ENCODE peak calls at places on chromosomes 12 and 14, in six cellular contexts. O, G, H, Z, P and V are unnamed samples. For H3K4me1, the result is how much of the 10 kb centered on the place peaks cover.

GRCh38 chr12:2149091-2149490 is 96.3 kb downstream of the CACNA1C start:
- DNase-seq in O (no peak), G (no peak), H (no peak), Z (no peak), P (no peak), V (no peak)

GRCh38 chr14:50040401-50040775 is 76.0 kb downstream of the VCPKMT start:
- DNase-seq in O (peak), G (no peak), H (no peak), Z (peak), P (no peak), V (no peak)

GRCh38 chr12:26648584-26648983 is 184.4 kb downstream of the ITPR2 start:
- DNase-seq in O (peak), G (no peak), H (no peak), Z (no peak), P (no peak), V (no peak)

GRCh38 chr14:36520601-36521525 is 831 bp upstream of the NKX2-1 start:
- DNase-seq in O (peak), G (no peak), H (peak), Z (no peak), P (no peak), V (no peak)

GRCh38 chr14:22052795-22053194 is 379.2 kb upstream of the OR4E1 start:
- DNase-seq in O (no peak), G (no peak), H (no peak), Z (no peak), P (no peak), V (no peak)

GRCh38 chr12:3193755-3194154 is 116.6 kb downstream of the TSPAN9 start:
- DNase-seq in O (no peak), G (no peak), H (no peak), Z (no peak), P (no peak), V (no peak)

GRCh38 chr12:64203036-64203435 is 19.1 kb downstream of the KICS2 start:
- DNase-seq in O (no peak), G (no peak), H (no peak), Z (no peak), P (no peak), V (no peak)

GRCh38 chr12:13436696-13437391 is 240.3 kb downstream of the EMP1 start:
- DNase-seq in O (peak), G (no peak), H (no peak), Z (peak), P (peak), V (no peak)

GRCh38 chr12:45730842-45731336 is 1.4 kb downstream of the ARID2 start:
- DNase-seq in O (no peak), G (no peak), H (peak), Z (no peak), P (no peak), V (no peak)

GRCh38 chr12:52461693-52462092 is 9.7 kb upstream of the KRT6B start:
- DNase-seq in O (no peak), G (no peak), H (no peak), Z (no peak), P (no peak), V (no peak)

GRCh38 chr12:89977356-89978185 is 268.9 kb upstream of the ATP2B1 start:
- DNase-seq in O (no peak), G (no peak), H (peak), Z (peak), P (no peak), V (no peak)

GRCh38 chr12:8513203-8513602 is at the start of gene CLEC4D:
- DNase-seq in O (no peak), G (no peak), H (no peak), Z (no peak), P (no peak), V (no peak)

GRCh38 chr14:86912689-86913088 is 1080.3 kb downstream of the GALC start:
- DNase-seq in O (no peak), G (no peak), H (no peak), Z (no peak), P (no peak), V (no peak)

GRCh38 chr12:20369164-20370000 is 1.0 kb downstream of the PDE3A start:
- DNase-seq in O (peak), G (peak), H (peak), Z (peak), P (peak), V (no peak)

GRCh38 chr12:237026-237815 is 23.3 kb upstream of the SLC6A12 start:
- DNase-seq in O (no peak), G (no peak), H (no peak), Z (no peak), P (peak), V (no peak)

GRCh38 chr12:25971675-25972035 is 13.2 kb downstream of the RASSF8 start:
- DNase-seq in O (no peak), G (no peak), H (no peak), Z (no peak), P (no peak), V (no peak)

GRCh38 chr14:35347323-35348043 is 55.3 kb downstream of the PSMA6 start:
- DNase-seq in O (no peak), G (no peak), H (peak), Z (no peak), P (no peak), V (no peak)

GRCh38 chr14:34741840-34742239 is 27.4 kb upstream of the CFL2 start:
- DNase-seq in O (no peak), G (no peak), H (no peak), Z (no peak), P (no peak), V (no peak)

GRCh38 chr14:88322505-88323085 is 474 bp downstream of the KCNK10 start:
- DNase-seq in O (no peak), G (no peak), H (no peak), Z (no peak), P (no peak), V (no peak)

GRCh38 chr12:11730299-11731041 is 81.0 kb downstream of the ETV6 start:
- DNase-seq in O (no peak), G (no peak), H (no peak), Z (no peak), P (no peak), V (no peak)

GRCh38 chr12:92244036-92244435 is 98.4 kb upstream of the BTG1 start:
- DNase-seq in O (no peak), G (no peak), H (no peak), Z (no peak), P (peak), V (no peak)

GRCh38 chr12:122319312-122319638 is 53.0 kb upstream of the VPS33A start:
- DNase-seq in O (no peak), G (no peak), H (no peak), Z (no peak), P (no peak), V (no peak)

GRCh38 chr14:24843494-24843893 is 206.5 kb downstream of the STXBP6 start:
- DNase-seq in O (no peak), G (no peak), H (no peak), Z (no peak), P (no peak), V (no peak)

GRCh38 chr12:6383572-6384498 is at the start of gene LTBR:
- DNase-seq in O (peak), G (peak), H (no peak), Z (peak), P (peak), V (no peak)

GRCh38 chr14:30020271-30020670 is 92.6 kb upstream of the PRKD1 start:
- DNase-seq in O (no peak), G (no peak), H (no peak), Z (no peak), P (no peak), V (no peak)

GRCh38 chr12:101117842-101118241 is 92.2 kb downstream of the SLC5A8 start:
- DNase-seq in O (no peak), G (no peak), H (no peak), Z (no peak), P (no peak), V (no peak)

DNA sequence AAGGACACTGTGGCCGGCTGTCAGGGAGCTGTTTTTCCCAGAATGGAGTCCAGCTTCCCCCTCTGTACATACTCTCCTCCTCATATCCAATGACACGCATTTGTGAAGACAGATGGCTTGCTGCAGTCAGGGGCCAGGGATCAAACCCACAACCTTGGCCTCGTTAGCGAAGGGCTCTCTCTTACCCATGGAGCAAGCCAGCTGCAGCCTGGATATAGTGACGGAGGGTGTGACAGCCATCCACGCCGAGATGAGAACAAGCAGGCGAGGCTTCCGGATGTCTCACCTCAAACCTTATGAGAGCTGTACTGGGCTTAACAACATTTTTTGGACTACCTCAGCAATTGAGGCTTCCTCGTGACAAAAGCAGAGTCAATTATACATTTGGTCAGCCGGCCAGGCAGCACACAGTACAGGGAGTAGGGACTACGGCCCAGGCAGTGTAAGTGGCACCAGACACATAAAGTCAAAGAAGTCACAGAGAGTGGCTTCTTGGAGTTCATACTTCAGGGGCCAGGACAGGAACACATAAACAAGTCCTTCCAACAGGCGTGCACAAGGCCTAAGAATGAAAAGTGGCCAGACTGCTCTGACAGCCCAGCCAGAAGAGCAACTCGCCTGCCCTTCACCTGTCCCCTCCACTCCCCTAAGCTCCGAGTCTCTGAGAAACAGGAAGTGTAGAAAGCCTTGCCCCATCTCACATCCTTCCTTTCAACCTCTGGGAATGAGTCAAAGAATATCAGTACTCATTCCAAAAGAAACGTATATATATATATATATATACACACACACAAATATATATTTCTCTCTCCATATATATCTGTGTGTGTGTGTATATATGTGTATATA is 115.1 kb downstream of the TTC7B start:
- DNase-seq in O (no peak), G (no peak), H (no peak), Z (no peak), P (no peak), V (no peak)
- H3K4me1 ChIP-seq in O (under half), G (under half), H (under half), Z (under half), P (under half), V (under half)

GRCh38 chr14:101054671-101055070 is 151.1 kb upstream of the RTL1 start:
- DNase-seq in O (no peak), G (no peak), H (no peak), Z (no peak), P (no peak), V (no peak)
- H3K4me3 ChIP-seq in O (no peak), G (no peak), H (no peak), Z (no peak), P (no peak), V (no peak)

DNA sequence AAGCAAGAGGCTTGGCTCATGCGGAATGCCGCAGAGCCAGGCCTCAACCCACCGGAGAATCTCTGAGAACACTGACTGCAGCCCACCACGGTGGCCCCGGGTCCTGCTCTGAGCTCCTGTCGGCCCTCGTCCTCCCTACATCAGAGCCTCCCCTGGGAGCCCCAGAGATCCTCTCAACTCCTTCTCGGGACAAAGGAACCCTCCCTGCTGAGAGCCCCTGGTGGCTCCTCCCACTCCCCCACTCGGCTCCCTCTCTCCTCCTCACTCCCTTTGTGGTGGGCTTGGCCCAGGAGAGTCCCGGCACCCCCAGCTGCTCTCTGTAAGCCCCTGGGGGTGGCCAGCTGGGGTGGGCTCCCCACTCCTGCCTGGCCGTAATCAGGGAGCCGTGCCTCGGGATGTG is 11.1 kb upstream of the INF2 start:
- DNase-seq in O (no peak), G (no peak), H (peak), Z (peak), P (no peak), V (no peak)
- H3K4me1 ChIP-seq in O (half or more), G (under half), H (under half), Z (half or more), P (half or more), V (under half)

DNA sequence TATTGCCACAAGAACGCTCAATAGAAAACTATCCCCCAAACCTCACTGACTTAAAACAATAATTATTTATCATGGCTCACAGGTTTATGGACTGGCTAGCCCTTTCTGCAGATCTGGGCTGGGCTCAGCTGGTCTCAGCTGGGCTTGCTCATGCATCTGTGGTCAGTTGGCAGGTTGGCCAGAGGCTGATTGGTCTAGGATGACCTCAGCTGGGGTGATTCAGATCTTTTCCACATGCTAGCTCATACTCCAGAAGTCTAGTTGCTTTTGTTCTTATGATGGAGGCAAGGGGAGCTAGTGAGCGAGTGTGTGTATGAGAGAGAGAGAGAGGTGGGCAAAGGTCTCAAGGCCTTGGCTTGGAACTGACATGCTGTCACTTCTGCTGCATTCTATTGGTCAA is 181.2 kb upstream of the NRXN3 start:
- DNase-seq in O (no peak), G (no peak), H (no peak), Z (no peak), P (peak), V (no peak)
- H3K4me3 ChIP-seq in O (no peak), G (no peak), H (no peak), Z (no peak), P (no peak), V (no peak)

DNA sequence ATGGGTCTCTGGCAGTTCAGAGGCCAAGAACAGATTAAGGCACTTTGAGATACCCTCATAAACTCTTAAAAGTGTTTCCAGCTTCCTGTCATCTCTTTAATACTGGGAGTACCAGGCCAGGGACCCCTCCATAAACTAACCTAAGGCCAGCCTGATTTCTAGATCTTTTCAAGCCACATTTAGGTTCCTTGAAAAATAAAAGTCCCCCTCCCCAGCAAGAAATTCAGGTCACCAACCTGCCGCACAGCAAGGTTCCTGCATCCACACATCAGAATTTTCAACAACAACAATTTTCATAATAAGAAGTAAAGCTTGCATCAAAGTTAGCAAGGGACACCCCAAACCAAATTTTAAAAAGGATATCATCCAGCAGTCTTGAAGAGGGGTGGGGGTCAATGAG is 4.9 kb upstream of the HOXC4 start:
- DNase-seq in O (no peak), G (no peak), H (no peak), Z (no peak), P (no peak), V (no peak)
- H3K4me1 ChIP-seq in O (under half), G (under half), H (under half), Z (under half), P (under half), V (under half)

DNA sequence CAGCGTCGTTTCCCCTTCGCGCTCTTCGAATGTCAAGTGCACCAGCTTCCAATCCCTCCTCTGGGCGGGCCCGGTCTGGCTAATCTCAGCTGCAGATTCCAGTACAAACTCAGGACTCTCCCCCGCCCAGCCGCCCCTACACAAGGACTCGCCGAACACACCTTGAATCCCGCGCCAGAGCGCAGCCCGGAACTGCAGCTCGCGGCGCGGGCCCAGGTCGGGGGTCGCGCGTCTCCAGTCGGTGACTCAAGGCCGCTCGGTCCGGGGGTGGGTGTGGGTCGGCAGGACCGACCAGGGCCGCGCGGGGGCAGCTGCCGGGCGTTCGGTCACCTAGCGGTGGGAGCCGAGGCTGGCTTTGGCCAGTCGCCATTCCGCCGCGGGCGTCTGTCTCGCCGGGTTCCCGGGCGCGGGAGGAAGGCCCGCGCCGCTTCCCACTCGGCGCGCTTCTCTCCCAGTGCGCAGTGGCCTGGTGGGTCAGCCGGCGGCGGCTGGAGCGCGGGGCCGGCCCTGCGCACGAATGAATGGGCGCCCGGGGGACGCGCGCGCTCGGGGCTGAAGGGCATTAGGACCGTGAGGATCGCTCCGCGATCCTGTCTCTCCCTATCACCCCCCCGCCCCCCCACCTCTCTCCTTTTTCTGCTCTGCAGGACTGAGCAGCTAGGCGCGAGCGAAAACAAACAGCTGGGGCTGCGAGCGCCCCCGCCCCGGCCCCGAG is at the start of gene GALNT16:
- DNase-seq in O (peak), G (no peak), H (no peak), Z (no peak), P (no peak), V (no peak)
- H3K4me3 ChIP-seq in O (peak), G (peak), H (peak), Z (peak), P (peak), V (peak)

DNA sequence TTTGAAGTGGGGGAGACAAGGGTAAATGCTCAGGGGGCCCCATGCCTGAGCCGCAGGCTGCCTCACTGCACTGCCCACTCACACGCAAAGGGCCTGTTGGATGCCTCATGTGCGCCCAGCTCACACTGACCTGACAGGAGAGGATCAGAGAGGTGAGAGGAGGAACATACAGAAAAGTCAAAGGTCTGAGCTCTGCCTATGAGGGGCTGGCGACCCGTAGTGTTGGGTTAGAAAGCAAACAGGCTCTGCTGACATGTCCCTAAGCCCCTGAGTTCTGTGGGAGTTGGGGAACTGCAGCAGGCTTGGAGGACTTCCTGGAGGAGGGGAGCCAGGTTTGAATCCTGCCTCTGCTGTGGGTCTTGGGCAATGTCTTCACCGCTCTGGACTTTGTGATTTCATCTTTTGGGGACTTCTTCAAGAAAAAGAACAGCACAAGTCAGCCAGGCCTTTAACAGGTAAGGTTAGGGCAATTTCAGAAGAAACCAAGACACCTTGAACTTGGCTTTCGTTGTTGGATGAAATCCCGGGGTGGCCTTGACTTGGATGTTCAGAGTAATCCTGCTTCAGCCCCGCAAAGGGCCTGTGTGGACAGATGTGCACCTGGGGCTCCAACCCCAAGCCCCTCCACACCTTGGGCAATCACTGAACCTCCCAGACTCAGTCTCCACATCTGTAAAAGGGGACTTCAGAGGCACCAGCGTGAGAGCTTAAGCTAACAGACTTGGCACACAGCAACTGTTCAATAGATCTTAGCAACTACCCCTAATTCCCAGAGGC is 116.8 kb downstream of the SCARB1 start:
- DNase-seq in O (no peak), G (no peak), H (no peak), Z (no peak), P (no peak), V (no peak)
- H3K4me1 ChIP-seq in O (half or more), G (under half), H (under half), Z (under half), P (under half), V (under half)

GRCh38 chr14:79278286-79278797 is 933.0 kb downstream of the DIO2 start:
- DNase-seq in O (no peak), G (no peak), H (no peak), Z (no peak), P (no peak), V (no peak)
- H3K4me3 ChIP-seq in O (peak), G (peak), H (no peak), Z (peak), P (peak), V (peak)

GRCh38 chr12:79680051-79680450 is 10.7 kb downstream of the PAWR start:
- DNase-seq in O (no peak), G (no peak), H (no peak), Z (no peak), P (no peak), V (no peak)

GRCh38 chr12:79682593-79682992 is 8.2 kb downstream of the PAWR start:
- DNase-seq in O (no peak), G (no peak), H (no peak), Z (no peak), P (no peak), V (no peak)

GRCh38 chr12:79678306-79678705 is 12.5 kb downstream of the PAWR start:
- DNase-seq in O (no peak), G (no peak), H (no peak), Z (no peak), P (no peak), V (no peak)

GRCh38 chr12:79677667-79678066 is 13.1 kb downstream of the PAWR start:
- DNase-seq in O (no peak), G (no peak), H (no peak), Z (no peak), P (no peak), V (no peak)

GRCh38 chr12:79681008-79681590 is 9.7 kb downstream of the PAWR start:
- DNase-seq in O (no peak), G (no peak), H (no peak), Z (no peak), P (no peak), V (no peak)
- H3K4me1 ChIP-seq in O (half or more), G (under half), H (half or more), Z (under half), P (half or more), V (under half)